ENCODE peak calls at places on chromosomes 16 and 17, in six cellular contexts. One of them, this sample, is unnamed.
A peak's percentile ranks its signal among the peaks of the same experiment; 100 is the strongest.

GRCh38 chr17:549197-550040 is 165.2 kb downstream of the VPS53 start:
- DNase-seq in GM12891: no peak
- DNase-seq in K562: no peak
- DNase-seq in H1: no peak
- DNase-seq in HepG2: no peak
- DNase-seq in GM12878: no peak
- DNase-seq in this sample: no peak

GRCh38 chr17:58699771-58700170 is 7.4 kb downstream of the RAD51C start:
- DNase-seq in GM12891: no peak
- DNase-seq in K562: no peak
- DNase-seq in H1: no peak
- DNase-seq in HepG2: no peak
- DNase-seq in GM12878: no peak
- DNase-seq in this sample: no peak

GRCh38 chr16:17359778-17360177 is 111.0 kb downstream of the XYLT1 start:
- DNase-seq in GM12891: no peak
- DNase-seq in K562: no peak
- DNase-seq in H1: no peak
- DNase-seq in HepG2: no peak
- DNase-seq in GM12878: no peak
- DNase-seq in this sample: no peak

GRCh38 chr17:1362065-1362848 is 37.8 kb downstream of the YWHAE start:
- DNase-seq in GM12891: no peak
- DNase-seq in K562: no peak
- DNase-seq in H1: no peak
- DNase-seq in HepG2: no peak
- DNase-seq in GM12878: no peak
- DNase-seq in this sample: no peak

GRCh38 chr16:86314402-86315025 is 195.8 kb upstream of the FOXF1 start:
- DNase-seq in GM12891: no peak
- DNase-seq in K562: no peak
- DNase-seq in H1: no peak
- DNase-seq in HepG2: no peak
- DNase-seq in GM12878: no peak
- DNase-seq in this sample: no peak

GRCh38 chr17:66275651-66276050 is 26.8 kb upstream of the PRKCA start:
- DNase-seq in GM12891: no peak
- DNase-seq in K562: no peak
- DNase-seq in H1: no peak
- DNase-seq in HepG2: peak; percentile 80
- DNase-seq in GM12878: no peak
- DNase-seq in this sample: no peak

GRCh38 chr17:66522591-66523272 is 220.3 kb downstream of the PRKCA start:
- DNase-seq in GM12891: no peak
- DNase-seq in K562: no peak
- DNase-seq in H1: no peak
- DNase-seq in HepG2: no peak
- DNase-seq in GM12878: no peak
- DNase-seq in this sample: no peak

GRCh38 chr16:27290582-27290981 is 22.0 kb upstream of the NSMCE1 start:
- DNase-seq in GM12891: no peak
- DNase-seq in K562: no peak
- DNase-seq in H1: no peak
- DNase-seq in HepG2: no peak
- DNase-seq in GM12878: no peak
- DNase-seq in this sample: no peak

GRCh38 chr17:9821921-9822320 is at the start of gene GSG1L2:
- DNase-seq in GM12891: no peak
- DNase-seq in K562: no peak
- DNase-seq in H1: no peak
- DNase-seq in HepG2: no peak
- DNase-seq in GM12878: no peak
- DNase-seq in this sample: no peak

GRCh38 chr17:51997723-51998122 is 160.8 kb downstream of the CA10 start:
- DNase-seq in GM12891: no peak
- DNase-seq in K562: no peak
- DNase-seq in H1: no peak
- DNase-seq in HepG2: peak; percentile 63
- DNase-seq in GM12878: no peak
- DNase-seq in this sample: no peak

GRCh38 chr17:55451203-55451641 is 29.6 kb upstream of the MMD start:
- DNase-seq in GM12891: no peak
- DNase-seq in K562: peak; percentile 77
- DNase-seq in H1: no peak
- DNase-seq in HepG2: no peak
- DNase-seq in GM12878: no peak
- DNase-seq in this sample: no peak

GRCh38 chr17:34883106-34884000 is 77.9 kb downstream of the CCT6B start:
- DNase-seq in GM12891: no peak
- DNase-seq in K562: no peak
- DNase-seq in H1: no peak
- DNase-seq in HepG2: no peak
- DNase-seq in GM12878: no peak
- DNase-seq in this sample: no peak

GRCh38 chr16:83619381-83620150 is 188.2 kb upstream of the HSBP1 start:
- DNase-seq in GM12891: no peak
- DNase-seq in K562: no peak
- DNase-seq in H1: no peak
- DNase-seq in HepG2: no peak
- DNase-seq in GM12878: no peak
- DNase-seq in this sample: no peak

GRCh38 chr16:83624436-83625120 is 183.2 kb upstream of the HSBP1 start:
- DNase-seq in GM12891: no peak
- DNase-seq in K562: no peak
- DNase-seq in H1: no peak
- DNase-seq in HepG2: no peak
- DNase-seq in GM12878: no peak
- DNase-seq in this sample: no peak

GRCh38 chr16:83626204-83626603 is 181.6 kb upstream of the HSBP1 start:
- DNase-seq in GM12891: no peak
- DNase-seq in K562: no peak
- DNase-seq in H1: no peak
- DNase-seq in HepG2: no peak
- DNase-seq in GM12878: no peak
- DNase-seq in this sample: no peak

GRCh38 chr16:83623091-83623730 is 184.6 kb upstream of the HSBP1 start:
- DNase-seq in GM12891: no peak
- DNase-seq in K562: no peak
- DNase-seq in H1: no peak
- DNase-seq in HepG2: no peak
- DNase-seq in GM12878: no peak
- DNase-seq in this sample: no peak

GRCh38 chr16:83622010-83622409 is 185.8 kb upstream of the HSBP1 start:
- DNase-seq in GM12891: no peak
- DNase-seq in K562: no peak
- DNase-seq in H1: no peak
- DNase-seq in HepG2: no peak
- DNase-seq in GM12878: no peak
- DNase-seq in this sample: no peak
- TF ChIP-seq POLR2A in GM12891: no peak
- TF ChIP-seq POLR2A in K562: no peak
- TF ChIP-seq POLR2A in H1: no peak
- TF ChIP-seq POLR2A in HepG2: no peak
- TF ChIP-seq POLR2A in GM12878: no peak
- TF ChIP-seq POLR2A in this sample: no peak

DNA sequence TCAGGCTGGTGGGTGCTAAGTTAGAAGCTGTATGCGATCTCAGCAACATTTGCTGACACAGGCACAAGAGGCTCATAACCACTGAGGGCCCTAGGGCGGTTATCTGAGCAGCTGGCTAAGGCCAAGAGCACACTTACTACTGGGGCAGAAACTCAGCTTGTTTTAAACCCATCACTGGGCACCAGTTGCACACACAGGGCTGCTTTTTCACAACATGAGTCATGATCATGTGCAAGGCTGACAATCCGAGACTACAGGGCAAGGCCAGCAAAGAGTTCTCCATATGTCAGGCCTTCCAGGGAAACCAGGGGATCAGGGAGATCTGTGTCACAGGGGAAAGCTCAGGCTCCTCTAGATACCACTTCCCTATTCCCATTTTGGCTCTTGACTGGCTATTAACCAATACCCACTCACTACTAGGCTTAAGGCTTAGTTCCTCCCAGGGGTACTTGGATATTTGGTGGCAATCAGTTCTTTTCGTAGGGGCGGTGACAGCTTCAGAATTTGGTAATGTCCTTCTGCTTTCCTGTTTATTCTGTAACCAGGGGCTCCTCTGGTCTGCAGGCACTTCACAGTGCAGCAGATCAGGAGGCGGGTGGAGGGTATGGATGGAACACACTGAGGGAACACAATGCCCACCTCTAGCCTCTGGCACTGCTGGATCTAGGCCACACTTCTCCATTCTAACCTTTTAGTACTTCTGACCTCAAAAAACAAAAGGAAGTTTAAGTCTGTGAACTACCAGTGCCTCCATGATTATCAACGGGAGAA is 44.9 kb upstream of the ERN1 start:
- DNase-seq in GM12891: no peak
- DNase-seq in K562: no peak
- DNase-seq in H1: no peak
- DNase-seq in HepG2: no peak
- DNase-seq in GM12878: no peak
- DNase-seq in this sample: no peak
- TF ChIP-seq TAF1 in GM12891: no peak
- TF ChIP-seq TAF1 in K562: no peak
- TF ChIP-seq TAF1 in H1: no peak
- TF ChIP-seq TAF1 in HepG2: no peak
- TF ChIP-seq TAF1 in GM12878: no peak
- TF ChIP-seq TAF1 in this sample: no peak

DNA sequence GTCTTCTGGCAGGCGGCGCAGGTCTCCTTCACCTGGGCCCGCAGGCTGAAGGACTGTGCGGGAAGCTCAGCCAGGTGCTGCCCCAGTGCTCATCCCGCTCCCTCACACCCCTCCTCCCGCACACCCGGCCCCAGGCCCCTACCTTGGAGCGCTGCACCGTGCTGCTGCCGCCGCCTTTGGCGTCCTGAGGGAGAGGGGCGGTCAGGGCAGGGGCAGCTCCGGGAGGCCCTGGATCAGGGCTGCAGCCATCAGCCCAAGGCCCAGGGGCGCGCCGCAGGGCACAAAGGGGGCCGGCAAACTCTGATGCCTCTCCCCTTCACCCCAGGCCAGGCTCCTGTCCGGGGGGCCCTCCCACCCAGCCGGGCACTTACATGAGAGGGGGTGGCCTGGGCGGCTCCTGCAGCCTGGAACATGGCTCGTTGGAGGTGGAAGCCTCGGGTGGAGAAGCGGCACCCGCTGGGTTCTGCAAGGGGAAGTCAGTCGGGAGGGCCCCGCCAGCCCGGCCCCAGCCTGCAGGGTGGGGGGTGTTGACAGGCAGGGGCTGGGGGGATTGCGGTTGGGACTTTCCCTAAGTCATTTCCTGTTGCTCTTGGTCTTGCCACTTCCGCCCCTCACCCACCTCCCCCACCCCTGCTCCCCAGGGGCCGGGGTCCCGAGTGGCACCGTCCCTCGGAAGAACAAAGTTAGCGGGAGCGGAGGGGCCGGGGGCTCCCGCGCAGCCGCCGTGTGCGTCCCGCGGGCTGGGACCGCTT is 863 bp downstream of the LIMD2 start:
- DNase-seq in GM12891: peak; percentile 70
- DNase-seq in K562: no peak
- DNase-seq in H1: no peak
- DNase-seq in HepG2: peak; percentile 46
- DNase-seq in GM12878: peak; percentile 59
- DNase-seq in this sample: peak; percentile 68
- TF ChIP-seq POLR2AphosphoS5 in GM12891: peak; percentile 71
- TF ChIP-seq POLR2AphosphoS5 in K562: no peak
- TF ChIP-seq POLR2AphosphoS5 in H1: no peak
- TF ChIP-seq POLR2AphosphoS5 in HepG2: no peak
- TF ChIP-seq POLR2AphosphoS5 in GM12878: peak; percentile 46
- TF ChIP-seq POLR2AphosphoS5 in this sample: no peak

GRCh38 chr17:4249452-4250029 is 14.2 kb downstream of the ANKFY1 start:
- DNase-seq in GM12891: peak; percentile 35
- DNase-seq in K562: peak; percentile 90
- DNase-seq in H1: no peak
- DNase-seq in HepG2: peak; percentile 40
- DNase-seq in GM12878: no peak
- DNase-seq in this sample: no peak
- TF ChIP-seq POLR2A in GM12891: no peak
- TF ChIP-seq POLR2A in K562: no peak
- TF ChIP-seq POLR2A in H1: no peak
- TF ChIP-seq POLR2A in HepG2: no peak
- TF ChIP-seq POLR2A in GM12878: no peak
- TF ChIP-seq POLR2A in this sample: no peak

GRCh38 chr16:12452549-12452948 is 351.1 kb downstream of the CPPED1 start:
- DNase-seq in GM12891: no peak
- DNase-seq in K562: no peak
- DNase-seq in H1: no peak
- DNase-seq in HepG2: no peak
- DNase-seq in GM12878: no peak
- DNase-seq in this sample: no peak
- TF ChIP-seq TAF1 in GM12891: no peak
- TF ChIP-seq TAF1 in K562: no peak
- TF ChIP-seq TAF1 in H1: no peak
- TF ChIP-seq TAF1 in HepG2: no peak
- TF ChIP-seq TAF1 in GM12878: no peak
- TF ChIP-seq TAF1 in this sample: no peak

DNA sequence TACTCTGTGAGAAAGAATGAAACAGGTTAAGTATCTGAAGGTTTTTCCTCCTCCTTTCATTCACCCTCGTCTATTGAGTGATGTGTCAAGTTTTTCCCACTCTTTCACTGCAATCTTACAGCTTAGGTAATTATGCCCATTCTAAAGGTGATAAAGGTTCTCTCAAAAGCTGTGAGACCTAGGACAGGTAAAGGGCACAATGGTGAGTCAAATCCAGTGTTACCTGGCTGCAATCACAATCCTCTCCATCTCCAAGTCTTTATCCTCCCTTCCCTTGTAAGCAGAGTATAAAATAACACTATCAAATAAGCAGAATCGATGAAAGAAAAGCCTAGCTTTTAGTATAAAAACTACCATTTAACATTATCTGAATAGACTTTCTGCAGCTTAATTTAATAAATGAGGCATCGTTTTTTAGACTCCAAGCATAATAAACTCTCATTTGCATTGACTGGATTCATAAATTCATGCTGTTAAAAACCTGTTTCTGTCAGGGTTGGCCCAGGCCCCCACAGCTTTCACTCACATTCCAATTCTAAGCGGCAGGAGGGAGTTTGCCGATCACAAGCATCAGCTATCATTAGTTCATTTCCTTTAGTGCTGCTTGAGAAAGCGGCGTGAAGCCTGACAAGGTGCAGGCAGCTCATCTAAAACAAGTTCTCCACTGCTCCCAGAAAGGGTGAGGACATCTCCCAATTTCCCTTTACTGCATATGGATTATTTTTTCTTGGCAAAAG is 67.8 kb downstream of the CDH8 start:
- DNase-seq in GM12891: no peak
- DNase-seq in K562: no peak
- DNase-seq in H1: no peak
- DNase-seq in HepG2: no peak
- DNase-seq in GM12878: no peak
- DNase-seq in this sample: no peak
- TF ChIP-seq POLR2AphosphoS5 in GM12891: no peak
- TF ChIP-seq POLR2AphosphoS5 in K562: no peak
- TF ChIP-seq POLR2AphosphoS5 in H1: no peak
- TF ChIP-seq POLR2AphosphoS5 in HepG2: no peak
- TF ChIP-seq POLR2AphosphoS5 in GM12878: no peak
- TF ChIP-seq POLR2AphosphoS5 in this sample: no peak

GRCh38 chr17:17435323-17435722 is 41.5 kb upstream of the MED9 start:
- DNase-seq in GM12891: no peak
- DNase-seq in K562: no peak
- DNase-seq in H1: no peak
- DNase-seq in HepG2: peak; percentile 80
- DNase-seq in GM12878: no peak
- DNase-seq in this sample: no peak
- TF ChIP-seq POLR2A in GM12891: no peak
- TF ChIP-seq POLR2A in K562: no peak
- TF ChIP-seq POLR2A in H1: no peak
- TF ChIP-seq POLR2A in HepG2: no peak
- TF ChIP-seq POLR2A in GM12878: no peak
- TF ChIP-seq POLR2A in this sample: no peak

GRCh38 chr17:38883592-38884526 is 14.0 kb downstream of the LASP1 start:
- DNase-seq in GM12891: no peak
- DNase-seq in K562: no peak
- DNase-seq in H1: no peak
- DNase-seq in HepG2: no peak
- DNase-seq in GM12878: no peak
- DNase-seq in this sample: no peak
- TF ChIP-seq TAF1 in GM12891: no peak
- TF ChIP-seq TAF1 in K562: no peak
- TF ChIP-seq TAF1 in H1: no peak
- TF ChIP-seq TAF1 in HepG2: no peak
- TF ChIP-seq TAF1 in GM12878: no peak
- TF ChIP-seq TAF1 in this sample: no peak

This sample was measured in GM12892.